ENCODE peak calls at places on chromosomes 3 and 15, in six cellular contexts. A, E, F, Z, H and U are unnamed samples.

GRCh38 chr15:78533331-78533730 is 6.9 kb upstream of the PSMA4 start:
- DNase-seq in A (no peak), E (no peak), H (no peak), Z (no peak), F (no peak), U (no peak)

GRCh38 chr3:128922804-128923459 is 43.5 kb downstream of the ACAD9 start:
- DNase-seq in Z (no peak), H (no peak), A (no peak), E (no peak), F (no peak), U (no peak)

GRCh38 chr3:120420855-120421570 is 29.8 kb downstream of the FSTL1 start:
- DNase-seq in F (peak), E (no peak), A (no peak), Z (peak), H (no peak), U (no peak)

GRCh38 chr15:47872869-47873301 is 155.6 kb downstream of the SEMA6D start:
- DNase-seq in H (no peak), Z (peak), E (no peak), F (no peak), A (no peak), U (no peak)

GRCh38 chr3:66394261-66395249 is 106.3 kb downstream of the LRIG1 start:
- DNase-seq in Z (no peak), H (no peak), A (no peak), E (no peak), F (no peak), U (peak)

GRCh38 chr3:58998476-58999117 is 51.2 kb downstream of the CFAP20DC start:
- DNase-seq in A (no peak), F (peak), E (no peak), Z (no peak), H (peak), U (no peak)

GRCh38 chr3:150725548-150725947 is 21.8 kb upstream of the ERICH6 start:
- DNase-seq in E (no peak), H (peak), A (peak), Z (no peak), F (no peak), U (no peak)

GRCh38 chr3:63207066-63207590 is 71.0 kb upstream of the SYNPR start:
- DNase-seq in Z (no peak), E (no peak), F (no peak), A (no peak), H (no peak), U (no peak)

GRCh38 chr3:150756491-150757059 is 6.4 kb downstream of the SIAH2 start:
- DNase-seq in H (no peak), E (no peak), F (no peak), A (no peak), Z (no peak), U (no peak)

GRCh38 chr15:39852237-39852636 is 67.8 kb downstream of the GPR176 start:
- DNase-seq in E (no peak), F (no peak), A (no peak), Z (no peak), H (no peak), U (no peak)